ENCODE peak calls at places on chromosomes 5 and 9, in nine cellular contexts. E, M, B, J, N, X, G, Q and H are unnamed samples.

GRCh38 chr9:21027295-21027694 is 4.1 kb downstream of the HACD4 start:
- DNase-seq in E (no peak), M (peak; percentile 41), B (peak; percentile 24), J (no peak), N (no peak), X (peak; percentile 51), G (no peak), Q (no peak), H (no peak)

GRCh38 chr5:151757233-151758140 is 944 bp downstream of the ATOX1 start:
- DNase-seq in E (no peak), M (no peak), B (no peak), J (no peak), N (no peak), X (peak; percentile 34), G (peak; percentile 50), Q (no peak), H (peak; percentile 36)

GRCh38 chr9:12930906-12931305 is 156.1 kb downstream of the LURAP1L start:
- DNase-seq in E (no peak), M (peak; percentile 21), B (no peak), J (no peak), N (peak; percentile 7), X (peak; percentile 21), G (no peak), Q (no peak), H (no peak)

GRCh38 chr5:96896285-96896711 is 20.0 kb downstream of the ERAP2 start:
- DNase-seq in E (no peak), M (no peak), B (no peak), J (no peak), N (no peak), X (no peak), G (no peak), Q (no peak), H (no peak)

GRCh38 chr5:100901851-100902341 is 1.2 kb downstream of the ST8SIA4 start:
- DNase-seq in E (no peak), M (no peak), B (no peak), J (no peak), N (no peak), X (peak; percentile 18), G (no peak), Q (peak; percentile 8), H (peak; percentile 9)

GRCh38 chr9:130421802-130422276 is 22.9 kb upstream of the ASS1 start:
- DNase-seq in E (no peak), M (peak; percentile 69), B (no peak), J (peak; percentile 63), N (peak; percentile 95), X (no peak), G (peak; percentile 24), Q (no peak), H (peak; percentile 91)

GRCh38 chr9:133362359-133363044 is 6.2 kb downstream of the SURF2 start:
- DNase-seq in E (no peak), M (no peak), B (peak; percentile 30), J (no peak), N (no peak), X (no peak), G (no peak), Q (peak; percentile 51), H (no peak)

GRCh38 chr5:124910354-124911016 is 164.0 kb upstream of the ZNF608 start:
- DNase-seq in E (no peak), M (no peak), B (no peak), J (no peak), N (no peak), X (no peak), G (no peak), Q (no peak), H (no peak)

GRCh38 chr9:81687521-81688261 is 1.7 kb downstream of the TLE1 start:
- DNase-seq in E (peak; percentile 55), M (no peak), B (peak; percentile 27), J (no peak), N (peak; percentile 68), X (no peak), G (peak; percentile 35), Q (peak; percentile 82), H (peak; percentile 87)

GRCh38 chr9:81686614-81687520 is 2.5 kb downstream of the TLE1 start:
- DNase-seq in E (peak; percentile 78), M (peak; percentile 78), B (peak; percentile 89), J (peak; percentile 49), N (peak; percentile 77), X (peak; percentile 67), G (peak; percentile 73), Q (peak; percentile 92), H (peak; percentile 86)

GRCh38 chr9:81685763-81686613 is 3.4 kb downstream of the TLE1 start:
- DNase-seq in E (no peak), M (peak; percentile 73), B (peak; percentile 56), J (no peak), N (no peak), X (no peak), G (peak; percentile 17), Q (no peak), H (no peak)

GRCh38 chr9:81690251-81690851 is 1.0 kb upstream of the TLE1 start:
- DNase-seq in E (peak; percentile 30), M (no peak), B (no peak), J (no peak), N (no peak), X (peak; percentile 87), G (peak; percentile 65), Q (no peak), H (peak; percentile 58)

DNA sequence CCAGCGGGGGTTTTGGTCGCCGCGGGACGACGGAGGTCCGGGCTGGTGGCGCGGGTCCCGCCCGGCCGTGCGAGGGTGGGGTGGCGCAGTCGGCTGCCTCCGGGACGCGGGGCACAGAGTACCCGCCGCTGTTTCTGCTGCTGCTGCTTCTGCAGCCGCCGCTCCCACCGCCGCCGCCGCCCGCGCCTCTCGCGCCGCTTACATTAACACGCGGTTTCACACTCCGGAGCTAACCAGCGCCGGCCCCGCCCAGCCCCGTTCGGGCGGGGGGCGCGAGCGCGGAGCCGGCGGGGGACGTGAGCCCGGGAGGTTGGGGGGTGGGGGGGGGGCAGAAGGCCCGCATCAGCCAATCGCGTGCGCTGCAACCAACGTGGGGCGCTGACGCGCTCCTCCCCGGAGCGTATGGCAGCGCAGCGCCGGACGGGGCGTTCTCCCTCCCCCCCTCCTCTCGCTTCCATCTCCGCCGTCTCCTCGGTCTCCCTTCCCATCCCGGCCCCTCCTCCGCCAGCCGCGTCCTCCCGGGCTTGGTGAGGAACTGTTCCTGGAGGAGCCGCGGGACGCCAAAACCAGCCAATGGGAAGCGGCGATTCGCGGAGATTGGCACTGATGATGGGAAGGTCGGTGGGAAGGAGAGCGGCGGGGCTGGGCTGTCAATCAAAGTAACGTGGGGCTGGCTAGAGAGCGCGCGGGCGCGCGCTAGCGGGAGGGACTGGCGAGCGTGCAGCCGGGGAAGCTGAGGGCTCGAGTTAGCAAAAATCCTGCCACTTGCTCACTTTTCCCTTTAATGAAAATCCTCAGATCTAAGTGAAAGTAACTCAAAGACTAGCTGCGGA is at the start of gene TLE1:
- DNase-seq in E (peak; percentile 100), M (peak; percentile 99), B (peak; percentile 100), J (peak; percentile 99), N (peak; percentile 95), X (peak; percentile 97), G (peak; percentile 100), Q (peak; percentile 99), H (peak; percentile 98)
- H3K4me3 ChIP-seq in E (peak within 1 kb of the TSS; percentile 86), M (peak within 1 kb of the TSS; percentile 73), B (peak within 1 kb of the TSS; percentile 84), J (peak within 1 kb of the TSS; percentile 78), N (peak within 1 kb of the TSS; percentile 76), X (peak within 1 kb of the TSS; percentile 77), G (peak within 1 kb of the TSS; percentile 88), Q (peak within 1 kb of the TSS; percentile 78), H (peak within 1 kb of the TSS; percentile 97)

DNA sequence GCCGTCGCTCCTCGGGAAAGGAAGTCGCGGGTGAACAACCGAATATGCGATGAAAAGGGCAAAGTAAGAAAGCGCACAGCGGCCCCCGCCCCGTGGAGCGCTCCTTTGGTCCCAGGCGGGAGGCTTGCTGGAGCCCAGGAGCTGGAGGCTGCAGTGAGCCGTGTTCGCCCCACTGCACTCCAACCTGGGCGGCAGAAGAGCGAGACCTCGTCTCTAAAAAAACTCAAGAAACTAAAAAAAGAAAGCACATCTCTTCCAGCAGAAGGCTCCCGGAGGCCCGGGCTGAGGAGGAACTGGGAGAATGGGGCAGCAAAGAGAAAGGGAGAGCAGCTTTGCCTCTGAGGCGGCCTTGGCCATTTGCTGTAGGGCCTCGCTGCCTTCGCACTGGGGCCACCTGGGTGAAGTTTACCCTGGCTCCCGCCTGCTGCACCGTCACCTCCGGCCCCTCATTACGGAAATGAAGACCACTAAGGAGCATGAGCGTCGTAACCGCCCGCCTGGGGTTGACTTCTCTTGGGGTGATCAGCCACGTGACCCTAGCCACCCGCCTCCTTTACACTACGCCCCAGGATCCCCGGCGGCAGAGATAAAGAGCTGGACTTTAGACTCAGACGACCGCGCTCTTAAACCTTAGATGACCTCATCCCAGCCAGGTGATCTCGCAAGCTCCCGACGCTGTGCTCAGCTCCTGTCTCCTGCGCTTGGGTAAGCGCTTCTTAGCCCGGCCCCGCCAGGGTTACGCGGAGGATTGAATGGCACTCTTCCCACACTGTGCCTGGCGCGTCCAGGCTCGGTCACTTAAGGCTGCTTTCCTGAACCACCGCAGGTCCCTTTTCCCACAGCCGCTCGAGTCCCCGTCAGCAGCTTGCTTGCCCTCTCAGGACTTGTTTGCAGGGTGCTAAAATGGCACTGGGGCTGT is 108.1 kb upstream of the LARP1 start:
- DNase-seq in E (peak; percentile 27), M (peak; percentile 14), B (peak; percentile 12), J (no peak), N (no peak), X (peak; percentile 66), G (peak; percentile 17), Q (peak; percentile 87), H (peak; percentile 86)
- H3K4me3 ChIP-seq in E (peak overlapping the region; percentile 52), M (peak overlapping the region; percentile 39), B (no peak overlapping the region), J (peak overlapping the region; percentile 28), N (no peak overlapping the region), X (peak overlapping the region; percentile 16), G (no peak overlapping the region), Q (peak overlapping the region; percentile 35), H (peak overlapping the region; percentile 37)

GRCh38 chr5:60207031-60207430 is 313.5 kb upstream of the PDE4D start:
- DNase-seq in E (no peak), M (no peak), B (no peak), J (no peak), N (no peak), X (no peak), G (no peak), Q (no peak), H (no peak)

GRCh38 chr5:60206234-60206633 is 312.7 kb upstream of the PDE4D start:
- DNase-seq in E (no peak), M (no peak), B (no peak), J (no peak), N (no peak), X (no peak), G (no peak), Q (no peak), H (no peak)

GRCh38 chr5:60208681-60209080 is 315.2 kb upstream of the PDE4D start:
- DNase-seq in E (no peak), M (no peak), B (no peak), J (no peak), N (no peak), X (no peak), G (no peak), Q (no peak), H (no peak)

GRCh38 chr5:60209146-60209840 is 315.8 kb upstream of the PDE4D start:
- DNase-seq in E (no peak), M (no peak), B (no peak), J (no peak), N (no peak), X (no peak), G (no peak), Q (no peak), H (no peak)

GRCh38 chr5:60210810-60211209 is 317.3 kb upstream of the PDE4D start:
- DNase-seq in E (no peak), M (no peak), B (no peak), J (no peak), N (no peak), X (no peak), G (no peak), Q (peak; percentile 71), H (no peak)
- H3K4me3 ChIP-seq in E (no peak overlapping the region), M (peak overlapping the region; percentile 32), B (no peak overlapping the region), J (peak overlapping the region; percentile 39), N (no peak overlapping the region), X (no peak overlapping the region), G (no peak overlapping the region), Q (peak overlapping the region; percentile 12), H (no peak overlapping the region)

GRCh38 chr5:4207456-4207855 is 611.8 kb downstream of the IRX1 start:
- DNase-seq in E (no peak), M (no peak), B (no peak), J (no peak), N (no peak), X (no peak), G (no peak), Q (no peak), H (no peak)

GRCh38 chr5:4206127-4206526 is 610.5 kb downstream of the IRX1 start:
- DNase-seq in E (no peak), M (no peak), B (no peak), J (no peak), N (no peak), X (no peak), G (no peak), Q (no peak), H (no peak)

GRCh38 chr5:4204616-4205151 is 609.1 kb downstream of the IRX1 start:
- DNase-seq in E (no peak), M (no peak), B (no peak), J (no peak), N (no peak), X (no peak), G (no peak), Q (no peak), H (no peak)

GRCh38 chr5:4203146-4203545 is 607.5 kb downstream of the IRX1 start:
- DNase-seq in E (no peak), M (no peak), B (no peak), J (no peak), N (no peak), X (no peak), G (no peak), Q (no peak), H (no peak)

GRCh38 chr5:4205408-4205807 is 609.8 kb downstream of the IRX1 start:
- DNase-seq in E (no peak), M (no peak), B (peak; percentile 4), J (no peak), N (no peak), X (no peak), G (no peak), Q (no peak), H (no peak)
- H3K4me3 ChIP-seq in E (no peak overlapping the region), M (no peak overlapping the region), B (no peak overlapping the region), J (no peak overlapping the region), N (no peak overlapping the region), X (no peak overlapping the region), G (no peak overlapping the region), Q (no peak overlapping the region), H (no peak overlapping the region)